ENCODE peak calls at places on chromosome 5, in five cellular contexts. One of them, this sample, is unnamed.

GRCh38 chr5:146539973-146540372 is 24.0 kb upstream of the GPR151 start:
- DNase-seq in COR-L47: no peak
- DNase-seq in GF-D8: no peak
- DNase-seq in progenitor cell of endocrine pancreas: no peak
- DNase-seq in stimulated activated CD4-positive, alpha-beta T cell treated with anti-CD3 and anti-CD28 coated beads, Interleukin-15, amount 100 ng/mL, for 48 hours: no peak
- DNase-seq in this sample: no peak

GRCh38 chr5:177100714-177101121 is 14.0 kb downstream of the FGFR4 start:
- DNase-seq in COR-L47: no peak
- DNase-seq in stimulated activated CD4-positive, alpha-beta T cell treated with anti-CD3 and anti-CD28 coated beads, Interleukin-15, amount 100 ng/mL, for 48 hours: no peak
- DNase-seq in GF-D8: no peak
- DNase-seq in progenitor cell of endocrine pancreas: no peak
- DNase-seq in this sample: no peak

GRCh38 chr5:158819095-158819494 is 280.6 kb downstream of the EBF1 start:
- DNase-seq in progenitor cell of endocrine pancreas: no peak
- DNase-seq in stimulated activated CD4-positive, alpha-beta T cell treated with anti-CD3 and anti-CD28 coated beads, Interleukin-15, amount 100 ng/mL, for 48 hours: no peak
- DNase-seq in COR-L47: no peak
- DNase-seq in GF-D8: no peak
- DNase-seq in this sample: no peak

GRCh38 chr5:157877821-157878220 is 18.9 kb upstream of the CLINT1 start:
- DNase-seq in progenitor cell of endocrine pancreas: no peak
- DNase-seq in COR-L47: no peak
- DNase-seq in GF-D8: peak
- DNase-seq in stimulated activated CD4-positive, alpha-beta T cell treated with anti-CD3 and anti-CD28 coated beads, Interleukin-15, amount 100 ng/mL, for 48 hours: no peak
- DNase-seq in this sample: no peak

GRCh38 chr5:88944751-88945507 is 61.9 kb upstream of the MEF2C start:
- DNase-seq in progenitor cell of endocrine pancreas: no peak
- DNase-seq in COR-L47: peak
- DNase-seq in GF-D8: no peak
- DNase-seq in stimulated activated CD4-positive, alpha-beta T cell treated with anti-CD3 and anti-CD28 coated beads, Interleukin-15, amount 100 ng/mL, for 48 hours: no peak
- DNase-seq in this sample: no peak

GRCh38 chr5:58902765-58903164 is 319.9 kb downstream of the RAB3C start:
- DNase-seq in progenitor cell of endocrine pancreas: no peak
- DNase-seq in COR-L47: no peak
- DNase-seq in GF-D8: no peak
- DNase-seq in stimulated activated CD4-positive, alpha-beta T cell treated with anti-CD3 and anti-CD28 coated beads, Interleukin-15, amount 100 ng/mL, for 48 hours: no peak
- DNase-seq in this sample: no peak

GRCh38 chr5:77960863-77961396 is 184.8 kb upstream of the TBCA start:
- DNase-seq in progenitor cell of endocrine pancreas: no peak
- DNase-seq in stimulated activated CD4-positive, alpha-beta T cell treated with anti-CD3 and anti-CD28 coated beads, Interleukin-15, amount 100 ng/mL, for 48 hours: no peak
- DNase-seq in GF-D8: no peak
- DNase-seq in COR-L47: no peak
- DNase-seq in this sample: no peak

GRCh38 chr5:143713331-143714032 is 98.5 kb upstream of the HMHB1 start:
- DNase-seq in COR-L47: no peak
- DNase-seq in stimulated activated CD4-positive, alpha-beta T cell treated with anti-CD3 and anti-CD28 coated beads, Interleukin-15, amount 100 ng/mL, for 48 hours: no peak
- DNase-seq in progenitor cell of endocrine pancreas: no peak
- DNase-seq in GF-D8: no peak
- DNase-seq in this sample: no peak

GRCh38 chr5:177479774-177480173 is 6.3 kb upstream of the DBN1 start:
- DNase-seq in progenitor cell of endocrine pancreas: no peak
- DNase-seq in GF-D8: no peak
- DNase-seq in stimulated activated CD4-positive, alpha-beta T cell treated with anti-CD3 and anti-CD28 coated beads, Interleukin-15, amount 100 ng/mL, for 48 hours: no peak
- DNase-seq in COR-L47: no peak
- DNase-seq in this sample: no peak

GRCh38 chr5:4661326-4661725 is 478.8 kb upstream of the ADAMTS16 start:
- DNase-seq in stimulated activated CD4-positive, alpha-beta T cell treated with anti-CD3 and anti-CD28 coated beads, Interleukin-15, amount 100 ng/mL, for 48 hours: no peak
- DNase-seq in COR-L47: no peak
- DNase-seq in GF-D8: no peak
- DNase-seq in progenitor cell of endocrine pancreas: no peak
- DNase-seq in this sample: no peak

GRCh38 chr5:1445895-1446601 is 808 bp upstream of the SLC6A3 start:
- DNase-seq in GF-D8: no peak
- DNase-seq in COR-L47: no peak
- DNase-seq in stimulated activated CD4-positive, alpha-beta T cell treated with anti-CD3 and anti-CD28 coated beads, Interleukin-15, amount 100 ng/mL, for 48 hours: no peak
- DNase-seq in progenitor cell of endocrine pancreas: no peak
- DNase-seq in this sample: no peak

GRCh38 chr5:71830626-71831539 is 111.8 kb downstream of the CARTPT start:
- DNase-seq in progenitor cell of endocrine pancreas: no peak
- DNase-seq in COR-L47: peak
- DNase-seq in GF-D8: no peak
- DNase-seq in stimulated activated CD4-positive, alpha-beta T cell treated with anti-CD3 and anti-CD28 coated beads, Interleukin-15, amount 100 ng/mL, for 48 hours: no peak
- DNase-seq in this sample: no peak

GRCh38 chr5:179553875-179554274 is 3.5 kb downstream of the RUFY1 start:
- DNase-seq in stimulated activated CD4-positive, alpha-beta T cell treated with anti-CD3 and anti-CD28 coated beads, Interleukin-15, amount 100 ng/mL, for 48 hours: no peak
- DNase-seq in progenitor cell of endocrine pancreas: no peak
- DNase-seq in GF-D8: no peak
- DNase-seq in COR-L47: no peak
- DNase-seq in this sample: no peak

GRCh38 chr5:88290801-88291200 is 22.2 kb upstream of the TMEM161B start:
- DNase-seq in COR-L47: no peak
- DNase-seq in progenitor cell of endocrine pancreas: no peak
- DNase-seq in stimulated activated CD4-positive, alpha-beta T cell treated with anti-CD3 and anti-CD28 coated beads, Interleukin-15, amount 100 ng/mL, for 48 hours: no peak
- DNase-seq in GF-D8: no peak
- DNase-seq in this sample: no peak

GRCh38 chr5:76942581-76942980 is 10.3 kb upstream of the CRHBP start:
- DNase-seq in progenitor cell of endocrine pancreas: no peak
- DNase-seq in GF-D8: no peak
- DNase-seq in stimulated activated CD4-positive, alpha-beta T cell treated with anti-CD3 and anti-CD28 coated beads, Interleukin-15, amount 100 ng/mL, for 48 hours: no peak
- DNase-seq in COR-L47: no peak
- DNase-seq in this sample: no peak

GRCh38 chr5:33340195-33340594 is 100.6 kb upstream of the TARS1 start:
- DNase-seq in GF-D8: no peak
- DNase-seq in COR-L47: no peak
- DNase-seq in stimulated activated CD4-positive, alpha-beta T cell treated with anti-CD3 and anti-CD28 coated beads, Interleukin-15, amount 100 ng/mL, for 48 hours: no peak
- DNase-seq in progenitor cell of endocrine pancreas: no peak
- DNase-seq in this sample: no peak

GRCh38 chr5:39691993-39692392 is 267.2 kb upstream of the DAB2 start:
- DNase-seq in COR-L47: no peak
- DNase-seq in progenitor cell of endocrine pancreas: no peak
- DNase-seq in GF-D8: no peak
- DNase-seq in stimulated activated CD4-positive, alpha-beta T cell treated with anti-CD3 and anti-CD28 coated beads, Interleukin-15, amount 100 ng/mL, for 48 hours: no peak
- DNase-seq in this sample: no peak

GRCh38 chr5:51386916-51387853 is 3.9 kb downstream of the ISL1 start:
- DNase-seq in stimulated activated CD4-positive, alpha-beta T cell treated with anti-CD3 and anti-CD28 coated beads, Interleukin-15, amount 100 ng/mL, for 48 hours: no peak
- DNase-seq in progenitor cell of endocrine pancreas: no peak
- DNase-seq in COR-L47: peak
- DNase-seq in GF-D8: no peak
- DNase-seq in this sample: no peak

GRCh38 chr5:163489055-163489744 is 16.2 kb upstream of the MAT2B start:
- DNase-seq in progenitor cell of endocrine pancreas: no peak
- DNase-seq in GF-D8: no peak
- DNase-seq in COR-L47: no peak
- DNase-seq in stimulated activated CD4-positive, alpha-beta T cell treated with anti-CD3 and anti-CD28 coated beads, Interleukin-15, amount 100 ng/mL, for 48 hours: no peak
- DNase-seq in this sample: peak

GRCh38 chr5:195401-196160 is 4.3 kb downstream of the LRRC14B start:
- DNase-seq in stimulated activated CD4-positive, alpha-beta T cell treated with anti-CD3 and anti-CD28 coated beads, Interleukin-15, amount 100 ng/mL, for 48 hours: no peak
- DNase-seq in GF-D8: no peak
- DNase-seq in progenitor cell of endocrine pancreas: no peak
- DNase-seq in COR-L47: no peak
- DNase-seq in this sample: no peak

GRCh38 chr5:96017951-96018350 is 56.3 kb upstream of the ELL2 start:
- DNase-seq in progenitor cell of endocrine pancreas: no peak
- DNase-seq in COR-L47: no peak
- DNase-seq in stimulated activated CD4-positive, alpha-beta T cell treated with anti-CD3 and anti-CD28 coated beads, Interleukin-15, amount 100 ng/mL, for 48 hours: no peak
- DNase-seq in GF-D8: no peak
- DNase-seq in this sample: no peak

GRCh38 chr5:41527201-41527779 is 16.9 kb upstream of the PLCXD3 start:
- DNase-seq in stimulated activated CD4-positive, alpha-beta T cell treated with anti-CD3 and anti-CD28 coated beads, Interleukin-15, amount 100 ng/mL, for 48 hours: no peak
- DNase-seq in GF-D8: no peak
- DNase-seq in progenitor cell of endocrine pancreas: no peak
- DNase-seq in COR-L47: no peak
- DNase-seq in this sample: no peak

GRCh38 chr5:2929779-2930178 is 178.3 kb upstream of the IRX2 start:
- DNase-seq in COR-L47: no peak
- DNase-seq in stimulated activated CD4-positive, alpha-beta T cell treated with anti-CD3 and anti-CD28 coated beads, Interleukin-15, amount 100 ng/mL, for 48 hours: no peak
- DNase-seq in progenitor cell of endocrine pancreas: no peak
- DNase-seq in GF-D8: no peak
- DNase-seq in this sample: no peak

GRCh38 chr5:1314564-1314982 is 19.7 kb upstream of the TERT start:
- DNase-seq in GF-D8: no peak
- DNase-seq in progenitor cell of endocrine pancreas: no peak
- DNase-seq in COR-L47: no peak
- DNase-seq in stimulated activated CD4-positive, alpha-beta T cell treated with anti-CD3 and anti-CD28 coated beads, Interleukin-15, amount 100 ng/mL, for 48 hours: no peak
- DNase-seq in this sample: no peak

GRCh38 chr5:15752886-15753285 is 252.9 kb downstream of the FBXL7 start:
- DNase-seq in stimulated activated CD4-positive, alpha-beta T cell treated with anti-CD3 and anti-CD28 coated beads, Interleukin-15, amount 100 ng/mL, for 48 hours: no peak
- DNase-seq in GF-D8: no peak
- DNase-seq in COR-L47: no peak
- DNase-seq in progenitor cell of endocrine pancreas: no peak
- DNase-seq in this sample: no peak

This sample was measured in HL-60.